ENCODE peak calls at places on chromosome 5, in nine cellular contexts. B, M, G, C, Q, P, A, Y and U are unnamed samples.

GRCh38 chr5:179819296-179820126 is 1.2 kb upstream of the SQSTM1 start:
- DNase-seq in B (peak; percentile 77), M (peak; percentile 77), G (peak; percentile 44), C (peak; percentile 59), Q (peak; percentile 58), P (peak; percentile 52), A (peak; percentile 89), Y (peak; percentile 77), U (peak; percentile 67)

GRCh38 chr5:7927466-7928375 is 58.8 kb downstream of the MTRR start:
- DNase-seq in B (peak; percentile 74), M (no peak), G (peak; percentile 76), C (peak; percentile 17), Q (peak; percentile 78), P (peak; percentile 33), A (no peak), Y (peak; percentile 64), U (peak; percentile 44)

GRCh38 chr5:150782850-150783249 is 4.3 kb downstream of the SMIM3 start:
- DNase-seq in B (no peak), M (no peak), G (no peak), C (no peak), Q (no peak), P (no peak), A (no peak), Y (no peak), U (no peak)

GRCh38 chr5:10335711-10336470 is 17.6 kb upstream of the MARCHF6 start:
- DNase-seq in B (no peak), M (no peak), G (no peak), C (peak; percentile 22), Q (no peak), P (no peak), A (no peak), Y (no peak), U (peak; percentile 15)

GRCh38 chr5:7321724-7322123 is 74.2 kb upstream of the ADCY2 start:
- DNase-seq in B (no peak), M (no peak), G (no peak), C (no peak), Q (no peak), P (no peak), A (no peak), Y (no peak), U (no peak)

GRCh38 chr5:107671742-107672211 is 1.0 kb upstream of the EFNA5 start:
- DNase-seq in B (peak; percentile 34), M (no peak), G (peak; percentile 29), C (no peak), Q (peak; percentile 75), P (peak; percentile 86), A (no peak), Y (peak; percentile 52), U (no peak)

GRCh38 chr5:145568581-145568980 is 266.6 kb downstream of the PRELID2 start:
- DNase-seq in B (no peak), M (no peak), G (no peak), C (no peak), Q (no peak), P (peak; percentile 46), A (no peak), Y (peak; percentile 66), U (no peak)

GRCh38 chr5:10329421-10329807 is 21.7 kb upstream of the CMBL start:
- DNase-seq in B (no peak), M (no peak), G (no peak), C (no peak), Q (no peak), P (no peak), A (no peak), Y (no peak), U (no peak)

DNA sequence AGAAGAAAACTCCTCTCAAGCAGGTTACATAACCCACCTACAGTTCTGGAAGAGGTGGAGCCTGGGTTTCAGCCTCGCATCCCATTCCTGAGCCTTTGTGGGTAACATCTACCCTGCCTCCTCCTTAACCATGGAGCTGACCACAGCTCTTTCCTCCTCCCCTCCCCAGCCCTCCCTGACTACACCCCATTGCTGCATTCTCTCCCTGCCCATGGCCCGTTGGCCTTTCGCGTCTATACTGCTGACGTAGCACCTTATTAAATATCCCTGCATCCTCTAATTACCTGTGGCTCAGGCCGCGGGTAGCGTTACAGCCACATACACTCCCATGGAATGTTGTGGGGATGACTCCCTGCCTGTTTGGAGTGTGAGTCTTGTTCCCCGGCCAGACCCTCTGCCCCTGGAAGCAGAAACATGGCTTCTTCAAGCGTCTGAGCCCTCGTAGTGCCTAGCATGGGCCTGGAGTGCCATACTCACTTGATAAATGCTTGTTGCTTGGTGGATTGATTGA is 72.8 kb downstream of the WWC1 start:
- DNase-seq in B (no peak), M (no peak), G (no peak), C (no peak), Q (no peak), P (peak; percentile 87), A (peak; percentile 51), Y (peak; percentile 80), U (no peak)
- H3K4me3 ChIP-seq in B (no peak overlapping the region), M (no peak overlapping the region), G (no peak overlapping the region), C (no peak overlapping the region), Q (no peak overlapping the region), P (no peak overlapping the region), A (no peak overlapping the region), Y (no peak overlapping the region), U (no peak overlapping the region)

GRCh38 chr5:79800979-79801827 is 111.6 kb downstream of the CMYA5 start:
- DNase-seq in B (no peak), M (no peak), G (no peak), C (no peak), Q (no peak), P (no peak), A (no peak), Y (peak; percentile 28), U (no peak)

GRCh38 chr5:79802404-79802803 is 112.8 kb downstream of the CMYA5 start:
- DNase-seq in B (no peak), M (no peak), G (no peak), C (no peak), Q (no peak), P (no peak), A (no peak), Y (no peak), U (no peak)

GRCh38 chr5:79802995-79803394 is 113.4 kb downstream of the CMYA5 start:
- DNase-seq in B (no peak), M (no peak), G (no peak), C (no peak), Q (no peak), P (no peak), A (no peak), Y (peak; percentile 1), U (no peak)

GRCh38 chr5:79795764-79796398 is 106.2 kb downstream of the CMYA5 start:
- DNase-seq in B (no peak), M (peak; percentile 22), G (no peak), C (peak; percentile 71), Q (no peak), P (peak; percentile 27), A (no peak), Y (no peak), U (no peak)

DNA sequence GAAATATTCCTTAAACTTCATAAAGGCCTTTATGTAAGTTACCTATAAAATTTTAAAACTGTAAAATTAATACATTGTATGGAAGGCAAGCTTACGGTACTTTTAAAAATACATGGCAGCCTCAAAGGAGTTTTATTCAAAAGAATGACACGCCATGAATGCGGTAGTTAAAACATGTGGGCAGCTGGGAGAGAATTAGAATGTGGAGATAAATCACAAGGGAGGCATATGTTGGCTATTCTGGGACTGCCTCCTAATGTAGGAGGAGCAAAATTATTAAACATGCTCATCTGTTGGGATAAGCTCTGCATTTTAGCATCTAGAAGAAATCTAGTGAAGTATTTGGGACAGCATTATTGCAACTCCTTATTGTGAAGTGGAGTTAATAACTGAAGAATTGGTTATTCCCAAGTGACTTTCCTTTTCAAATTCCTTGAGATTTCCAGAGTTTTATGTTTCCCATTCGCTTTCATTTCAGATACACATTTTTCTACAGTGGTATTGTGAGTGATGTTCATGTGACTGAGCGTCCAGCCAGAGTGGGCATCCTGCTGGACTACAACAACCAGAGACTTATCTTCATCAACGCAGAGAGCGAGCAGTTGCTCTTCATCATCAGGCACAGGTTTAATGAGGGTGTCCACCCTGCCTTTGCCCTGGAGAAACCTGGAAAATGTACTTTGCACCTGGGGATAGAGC is 109.4 kb downstream of the CMYA5 start:
- DNase-seq in B (no peak), M (no peak), G (no peak), C (no peak), Q (no peak), P (no peak), A (no peak), Y (no peak), U (no peak)
- TF ChIP-seq CTCF in B (no peak), M (no peak), G (no peak), C (no peak), Q (no peak), P (no peak), A (no peak), Y (no peak), U (no peak)

GRCh38 chr5:149604321-149604720 is 23.0 kb downstream of the ARHGEF37 start:
- DNase-seq in B (no peak), M (no peak), G (no peak), C (no peak), Q (no peak), P (no peak), A (no peak), Y (no peak), U (no peak)

GRCh38 chr5:149603210-149603609 is 21.9 kb downstream of the ARHGEF37 start:
- DNase-seq in B (peak; percentile 41), M (no peak), G (no peak), C (no peak), Q (no peak), P (peak; percentile 43), A (no peak), Y (no peak), U (no peak)

GRCh38 chr5:149605354-149605997 is 24.2 kb downstream of the ARHGEF37 start:
- DNase-seq in B (no peak), M (no peak), G (no peak), C (no peak), Q (no peak), P (peak; percentile 31), A (no peak), Y (no peak), U (no peak)

GRCh38 chr5:149608936-149609502 is 27.7 kb downstream of the ARHGEF37 start:
- DNase-seq in B (no peak), M (no peak), G (no peak), C (no peak), Q (no peak), P (peak; percentile 24), A (no peak), Y (no peak), U (no peak)

GRCh38 chr5:149605998-149606721 is 24.9 kb downstream of the ARHGEF37 start:
- DNase-seq in B (peak; percentile 76), M (no peak), G (no peak), C (no peak), Q (no peak), P (peak; percentile 99), A (no peak), Y (peak; percentile 82), U (no peak)
- H3K4me1 ChIP-seq in B (peaks cover 13% of the 10 kb centered on the region), M (no peaks in the 10 kb centered on the region), G (no peaks in the 10 kb centered on the region), C (peaks cover 18% of the 10 kb centered on the region), Q (no peaks in the 10 kb centered on the region), P (peaks cover 27% of the 10 kb centered on the region), A (peaks cover 10% of the 10 kb centered on the region), Y (peaks cover 8% of the 10 kb centered on the region), U (peaks cover 3% of the 10 kb centered on the region)

GRCh38 chr5:52896524-52897237 is 92.5 kb upstream of the ITGA2 start:
- DNase-seq in B (no peak), M (no peak), G (no peak), C (no peak), Q (no peak), P (no peak), A (no peak), Y (no peak), U (no peak)

GRCh38 chr5:52897238-52897614 is 91.9 kb upstream of the ITGA2 start:
- DNase-seq in B (no peak), M (no peak), G (no peak), C (no peak), Q (no peak), P (no peak), A (no peak), Y (no peak), U (no peak)

GRCh38 chr5:52895572-52896296 is 93.4 kb upstream of the ITGA2 start:
- DNase-seq in B (no peak), M (no peak), G (no peak), C (no peak), Q (no peak), P (no peak), A (no peak), Y (no peak), U (no peak)

GRCh38 chr5:52895070-52895469 is 94.1 kb upstream of the ITGA2 start:
- DNase-seq in B (no peak), M (peak; percentile 39), G (no peak), C (no peak), Q (no peak), P (no peak), A (no peak), Y (no peak), U (no peak)

DNA sequence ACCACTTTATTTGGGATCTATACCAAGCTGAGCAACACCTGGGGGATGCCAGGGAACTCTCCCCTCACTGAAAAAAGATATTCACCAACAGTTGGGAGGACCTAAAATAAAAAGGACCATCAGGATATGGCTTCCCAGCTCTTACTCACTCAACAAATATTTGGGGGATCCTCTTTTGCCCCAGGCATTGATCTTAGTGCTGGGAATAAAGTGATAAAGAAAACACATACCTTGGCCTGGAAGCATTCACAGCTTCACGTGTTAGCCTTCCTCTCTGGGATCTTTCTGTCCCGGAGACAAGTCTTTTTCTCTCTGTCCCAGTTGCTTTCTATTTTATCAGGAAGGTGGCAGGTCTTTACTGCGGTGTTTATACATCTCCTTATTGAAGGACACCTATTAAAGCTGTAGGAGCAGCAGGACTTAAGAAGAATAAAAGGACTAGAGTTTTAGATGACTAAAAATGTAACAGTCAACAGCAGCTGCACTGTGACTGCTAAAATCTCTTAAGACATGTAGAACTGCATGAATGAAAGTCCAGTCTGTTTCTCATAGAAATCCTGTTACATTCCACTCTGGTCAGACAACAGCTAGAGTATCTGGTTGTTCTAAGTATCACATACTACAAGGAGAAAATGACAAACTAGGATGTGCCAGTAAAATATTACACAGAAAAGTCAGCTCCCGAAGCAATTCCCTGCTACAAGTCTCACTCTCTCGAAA is 90.0 kb upstream of the ITGA2 start:
- DNase-seq in B (no peak), M (no peak), G (no peak), C (no peak), Q (no peak), P (no peak), A (no peak), Y (no peak), U (no peak)
- H3K4me3 ChIP-seq in B (no peak overlapping the region), M (no peak overlapping the region), G (no peak overlapping the region), C (no peak overlapping the region), Q (no peak overlapping the region), P (no peak overlapping the region), A (no peak overlapping the region), Y (no peak overlapping the region), U (no peak overlapping the region)